ENCODE peak calls at places on chromosomes 13 and 19, in nine cellular contexts. One of them, this sample, is unnamed.

GRCh38 chr19:35288331-35288730 is 3.6 kb upstream of the MAG start:
- DNase-seq in brain microvascular endothelial cell: no peak
- DNase-seq in CD8-positive, alpha-beta T cell: no peak
- DNase-seq in fibroblast of mammary gland: no peak
- DNase-seq in tibial nerve: no peak
- DNase-seq in GM12865: no peak
- DNase-seq in HFF-Myc: no peak
- DNase-seq in GM12864: no peak
- DNase-seq in adrenal gland: no peak
- DNase-seq in this sample: no peak

GRCh38 chr13:55577847-55578210 is 1562.9 kb upstream of the PRR20A start:
- DNase-seq in tibial nerve: no peak
- DNase-seq in GM12865: no peak
- DNase-seq in adrenal gland: no peak
- DNase-seq in GM12864: no peak
- DNase-seq in brain microvascular endothelial cell: no peak
- DNase-seq in HFF-Myc: no peak
- DNase-seq in CD8-positive, alpha-beta T cell: no peak
- DNase-seq in fibroblast of mammary gland: no peak
- DNase-seq in this sample: no peak

GRCh38 chr13:44448373-44448772 is 74.7 kb downstream of the SERP2 start:
- DNase-seq in GM12864: no peak
- DNase-seq in GM12865: no peak
- DNase-seq in adrenal gland: no peak
- DNase-seq in tibial nerve: no peak
- DNase-seq in fibroblast of mammary gland: no peak
- DNase-seq in CD8-positive, alpha-beta T cell: no peak
- DNase-seq in HFF-Myc: no peak
- DNase-seq in brain microvascular endothelial cell: no peak
- DNase-seq in this sample: no peak

GRCh38 chr19:10290439-10290875 is 705 bp downstream of the ICAM5 start:
- DNase-seq in CD8-positive, alpha-beta T cell: no peak
- DNase-seq in GM12865: no peak
- DNase-seq in HFF-Myc: no peak
- DNase-seq in adrenal gland: no peak
- DNase-seq in GM12864: no peak
- DNase-seq in tibial nerve: no peak
- DNase-seq in fibroblast of mammary gland: no peak
- DNase-seq in brain microvascular endothelial cell: no peak
- DNase-seq in this sample: no peak

GRCh38 chr19:29596080-29596479 is 10.0 kb upstream of the POP4 start:
- DNase-seq in GM12864: no peak
- DNase-seq in fibroblast of mammary gland: no peak
- DNase-seq in GM12865: no peak
- DNase-seq in brain microvascular endothelial cell: no peak
- DNase-seq in tibial nerve: no peak
- DNase-seq in adrenal gland: no peak
- DNase-seq in HFF-Myc: no peak
- DNase-seq in CD8-positive, alpha-beta T cell: no peak
- DNase-seq in this sample: no peak

GRCh38 chr19:14502334-14503092 is 6.6 kb upstream of the GIPC1 start:
- DNase-seq in HFF-Myc: no peak
- DNase-seq in CD8-positive, alpha-beta T cell: no peak
- DNase-seq in brain microvascular endothelial cell: no peak
- DNase-seq in tibial nerve: no peak
- DNase-seq in GM12864: no peak
- DNase-seq in fibroblast of mammary gland: no peak
- DNase-seq in adrenal gland: no peak
- DNase-seq in GM12865: no peak
- DNase-seq in this sample: no peak

GRCh38 chr19:12749938-12750521 is 1.6 kb upstream of the BEST2 start:
- DNase-seq in fibroblast of mammary gland: peak
- DNase-seq in adrenal gland: no peak
- DNase-seq in GM12865: no peak
- DNase-seq in tibial nerve: no peak
- DNase-seq in GM12864: no peak
- DNase-seq in HFF-Myc: no peak
- DNase-seq in CD8-positive, alpha-beta T cell: no peak
- DNase-seq in brain microvascular endothelial cell: peak
- DNase-seq in this sample: peak

GRCh38 chr13:81326913-81327312 is 986.0 kb upstream of the SPRY2 start:
- DNase-seq in HFF-Myc: no peak
- DNase-seq in GM12865: no peak
- DNase-seq in adrenal gland: no peak
- DNase-seq in CD8-positive, alpha-beta T cell: no peak
- DNase-seq in fibroblast of mammary gland: no peak
- DNase-seq in brain microvascular endothelial cell: no peak
- DNase-seq in GM12864: no peak
- DNase-seq in tibial nerve: no peak
- DNase-seq in this sample: no peak

GRCh38 chr19:54434112-54434861 is 14.7 kb upstream of the LENG8 start:
- DNase-seq in GM12865: no peak
- DNase-seq in brain microvascular endothelial cell: no peak
- DNase-seq in adrenal gland: no peak
- DNase-seq in fibroblast of mammary gland: no peak
- DNase-seq in CD8-positive, alpha-beta T cell: no peak
- DNase-seq in HFF-Myc: no peak
- DNase-seq in GM12864: no peak
- DNase-seq in tibial nerve: no peak
- DNase-seq in this sample: no peak

GRCh38 chr13:32976046-32976781 is 40.0 kb upstream of the KL start:
- DNase-seq in adrenal gland: no peak
- DNase-seq in CD8-positive, alpha-beta T cell: no peak
- DNase-seq in GM12864: no peak
- DNase-seq in fibroblast of mammary gland: no peak
- DNase-seq in brain microvascular endothelial cell: no peak
- DNase-seq in HFF-Myc: no peak
- DNase-seq in GM12865: no peak
- DNase-seq in tibial nerve: no peak
- DNase-seq in this sample: no peak

GRCh38 chr13:30802953-30803478 is 67.7 kb downstream of the ALOX5AP start:
- DNase-seq in tibial nerve: peak
- DNase-seq in adrenal gland: peak
- DNase-seq in GM12865: peak
- DNase-seq in CD8-positive, alpha-beta T cell: peak
- DNase-seq in HFF-Myc: peak
- DNase-seq in GM12864: peak
- DNase-seq in fibroblast of mammary gland: peak
- DNase-seq in brain microvascular endothelial cell: peak
- DNase-seq in this sample: peak

GRCh38 chr19:31596751-31597150 is 247.5 kb upstream of the TSHZ3 start:
- DNase-seq in HFF-Myc: no peak
- DNase-seq in GM12864: no peak
- DNase-seq in fibroblast of mammary gland: no peak
- DNase-seq in tibial nerve: no peak
- DNase-seq in brain microvascular endothelial cell: no peak
- DNase-seq in adrenal gland: no peak
- DNase-seq in GM12865: no peak
- DNase-seq in CD8-positive, alpha-beta T cell: no peak
- DNase-seq in this sample: no peak

GRCh38 chr19:17754634-17755532 is 3.6 kb downstream of the FCHO1 start:
- DNase-seq in adrenal gland: no peak
- DNase-seq in GM12864: peak
- DNase-seq in CD8-positive, alpha-beta T cell: no peak
- DNase-seq in GM12865: peak
- DNase-seq in fibroblast of mammary gland: no peak
- DNase-seq in tibial nerve: no peak
- DNase-seq in HFF-Myc: no peak
- DNase-seq in brain microvascular endothelial cell: no peak
- DNase-seq in this sample: no peak

GRCh38 chr13:75384881-75385707 is 96.9 kb downstream of the TBC1D4 start:
- DNase-seq in GM12865: no peak
- DNase-seq in HFF-Myc: no peak
- DNase-seq in adrenal gland: no peak
- DNase-seq in CD8-positive, alpha-beta T cell: no peak
- DNase-seq in tibial nerve: no peak
- DNase-seq in fibroblast of mammary gland: no peak
- DNase-seq in GM12864: no peak
- DNase-seq in brain microvascular endothelial cell: no peak
- DNase-seq in this sample: no peak

GRCh38 chr13:25300861-25301346 is 521 bp upstream of the NUP58 start:
- DNase-seq in fibroblast of mammary gland: peak
- DNase-seq in GM12864: no peak
- DNase-seq in brain microvascular endothelial cell: no peak
- DNase-seq in GM12865: no peak
- DNase-seq in tibial nerve: no peak
- DNase-seq in CD8-positive, alpha-beta T cell: peak
- DNase-seq in adrenal gland: peak
- DNase-seq in HFF-Myc: no peak
- DNase-seq in this sample: no peak

GRCh38 chr13:91817250-91817649 is 418.8 kb downstream of the GPC5 start:
- DNase-seq in GM12864: no peak
- DNase-seq in CD8-positive, alpha-beta T cell: no peak
- DNase-seq in GM12865: no peak
- DNase-seq in brain microvascular endothelial cell: peak
- DNase-seq in adrenal gland: no peak
- DNase-seq in tibial nerve: no peak
- DNase-seq in HFF-Myc: no peak
- DNase-seq in fibroblast of mammary gland: peak
- DNase-seq in this sample: peak

GRCh38 chr13:25933520-25933919 is 118.3 kb downstream of the SHISA2 start:
- DNase-seq in brain microvascular endothelial cell: no peak
- DNase-seq in CD8-positive, alpha-beta T cell: no peak
- DNase-seq in HFF-Myc: no peak
- DNase-seq in GM12865: no peak
- DNase-seq in GM12864: no peak
- DNase-seq in fibroblast of mammary gland: no peak
- DNase-seq in adrenal gland: no peak
- DNase-seq in tibial nerve: no peak
- DNase-seq in this sample: no peak

GRCh38 chr13:50618206-50618605 is 225.3 kb downstream of the DLEU7 start:
- DNase-seq in adrenal gland: no peak
- DNase-seq in brain microvascular endothelial cell: no peak
- DNase-seq in CD8-positive, alpha-beta T cell: no peak
- DNase-seq in HFF-Myc: no peak
- DNase-seq in GM12865: no peak
- DNase-seq in GM12864: no peak
- DNase-seq in fibroblast of mammary gland: no peak
- DNase-seq in tibial nerve: no peak
- DNase-seq in this sample: no peak

GRCh38 chr19:5339950-5340636 is 519 bp downstream of the PTPRS start:
- DNase-seq in GM12864: no peak
- DNase-seq in brain microvascular endothelial cell: no peak
- DNase-seq in tibial nerve: no peak
- DNase-seq in GM12865: no peak
- DNase-seq in adrenal gland: no peak
- DNase-seq in fibroblast of mammary gland: no peak
- DNase-seq in HFF-Myc: no peak
- DNase-seq in CD8-positive, alpha-beta T cell: no peak
- DNase-seq in this sample: no peak
- TF ChIP-seq CTCF in GM12864: no peak
- TF ChIP-seq CTCF in brain microvascular endothelial cell: no peak
- TF ChIP-seq CTCF in tibial nerve: peak
- TF ChIP-seq CTCF in GM12865: peak
- TF ChIP-seq CTCF in adrenal gland: no peak
- TF ChIP-seq CTCF in fibroblast of mammary gland: no peak
- TF ChIP-seq CTCF in HFF-Myc: no peak
- TF ChIP-seq CTCF in CD8-positive, alpha-beta T cell: no peak
- TF ChIP-seq CTCF in this sample: no peak

DNA sequence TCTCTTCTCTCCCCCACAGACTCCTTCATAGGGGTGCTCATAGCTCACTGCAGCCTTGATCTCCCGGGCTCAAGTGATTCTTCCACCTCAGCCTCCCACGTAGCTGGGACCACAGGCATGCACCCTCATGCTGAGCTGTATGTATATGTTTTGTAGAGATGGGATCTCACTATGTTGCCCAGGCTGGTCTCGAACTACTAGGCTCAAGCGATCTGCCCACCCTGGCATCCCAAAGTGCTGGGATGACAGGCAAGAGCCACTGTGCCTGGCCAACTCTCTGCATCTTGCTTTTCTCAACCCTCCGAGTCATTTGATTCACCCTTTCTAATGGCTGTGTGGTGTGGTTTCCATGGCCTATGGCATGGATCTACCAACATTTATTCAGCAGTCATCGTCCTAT is 10.1 kb upstream of the IRGC start:
- DNase-seq in GM12864: no peak
- DNase-seq in fibroblast of mammary gland: no peak
- DNase-seq in adrenal gland: no peak
- DNase-seq in HFF-Myc: no peak
- DNase-seq in tibial nerve: no peak
- DNase-seq in GM12865: no peak
- DNase-seq in brain microvascular endothelial cell: no peak
- DNase-seq in CD8-positive, alpha-beta T cell: no peak
- DNase-seq in this sample: no peak
- H3K4me3 ChIP-seq in GM12864: no peak
- H3K4me3 ChIP-seq in fibroblast of mammary gland: no peak
- H3K4me3 ChIP-seq in adrenal gland: no peak
- H3K4me3 ChIP-seq in HFF-Myc: no peak
- H3K4me3 ChIP-seq in tibial nerve: no peak
- H3K4me3 ChIP-seq in GM12865: no peak
- H3K4me3 ChIP-seq in brain microvascular endothelial cell: no peak
- H3K4me3 ChIP-seq in CD8-positive, alpha-beta T cell: no peak
- H3K4me3 ChIP-seq in this sample: no peak

GRCh38 chr13:28541966-28542365 is 47.0 kb upstream of the FLT1 start:
- DNase-seq in fibroblast of mammary gland: no peak
- DNase-seq in GM12864: no peak
- DNase-seq in GM12865: no peak
- DNase-seq in adrenal gland: no peak
- DNase-seq in CD8-positive, alpha-beta T cell: no peak
- DNase-seq in HFF-Myc: no peak
- DNase-seq in tibial nerve: no peak
- DNase-seq in brain microvascular endothelial cell: no peak
- DNase-seq in this sample: no peak
- TF ChIP-seq CTCF in fibroblast of mammary gland: no peak
- TF ChIP-seq CTCF in GM12864: no peak
- TF ChIP-seq CTCF in GM12865: no peak
- TF ChIP-seq CTCF in adrenal gland: no peak
- TF ChIP-seq CTCF in CD8-positive, alpha-beta T cell: no peak
- TF ChIP-seq CTCF in HFF-Myc: no peak
- TF ChIP-seq CTCF in tibial nerve: no peak
- TF ChIP-seq CTCF in brain microvascular endothelial cell: no peak
- TF ChIP-seq CTCF in this sample: no peak

DNA sequence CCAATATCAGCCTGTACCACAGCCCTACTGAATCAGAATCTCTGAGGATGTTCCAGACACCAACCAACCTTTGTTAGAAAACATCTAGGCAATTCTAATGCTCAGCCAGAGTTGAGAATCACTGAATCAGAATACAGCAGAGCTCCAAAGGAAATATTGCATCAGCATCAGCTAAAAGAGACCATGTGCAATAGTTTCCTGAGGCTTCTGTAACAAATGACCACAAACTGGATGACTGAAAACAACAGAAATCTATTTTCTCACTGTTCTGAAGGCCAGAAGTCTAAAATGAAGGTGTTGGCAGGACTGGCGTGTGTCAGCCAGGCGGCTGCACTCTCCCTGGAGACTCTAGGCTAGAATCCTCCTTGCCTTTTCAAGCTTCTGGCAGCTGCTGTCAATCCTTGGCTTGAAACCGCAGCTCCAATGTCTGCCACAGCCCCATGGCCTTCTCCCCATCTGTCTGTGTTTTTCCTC is 1.2 kb upstream of the DCT start:
- DNase-seq in fibroblast of mammary gland: peak
- DNase-seq in CD8-positive, alpha-beta T cell: no peak
- DNase-seq in GM12865: no peak
- DNase-seq in adrenal gland: no peak
- DNase-seq in tibial nerve: peak
- DNase-seq in HFF-Myc: no peak
- DNase-seq in GM12864: no peak
- DNase-seq in brain microvascular endothelial cell: no peak
- DNase-seq in this sample: peak
- H3K4me3 ChIP-seq in fibroblast of mammary gland: no peak
- H3K4me3 ChIP-seq in CD8-positive, alpha-beta T cell: no peak
- H3K4me3 ChIP-seq in GM12865: no peak
- H3K4me3 ChIP-seq in adrenal gland: no peak
- H3K4me3 ChIP-seq in tibial nerve: no peak
- H3K4me3 ChIP-seq in HFF-Myc: no peak
- H3K4me3 ChIP-seq in GM12864: no peak
- H3K4me3 ChIP-seq in brain microvascular endothelial cell: no peak
- H3K4me3 ChIP-seq in this sample: no peak

This sample was measured in astrocyte of the spinal cord.